ENCODE peak calls at places on chromosomes 6 and 20, in five cellular contexts. D, O, U, T and N are unnamed samples.

GRCh38 chr20:19817017-19817416 is 59.0 kb downstream of the RIN2 start:
- DNase-seq in T (peak; percentile 57), D (no peak), U (no peak), O (no peak), N (no peak)

GRCh38 chr6:11685411-11686093 is 93.1 kb downstream of the ADTRP start:
- DNase-seq in U (no peak), O (peak; percentile 36), D (peak; percentile 18), T (peak; percentile 9), N (no peak)

GRCh38 chr20:32972181-32973076 is 31.8 kb downstream of the SUN5 start:
- DNase-seq in U (no peak), D (no peak), T (no peak), O (no peak), N (peak; percentile 91)

GRCh38 chr6:7137335-7138106 is 29.8 kb downstream of the RREB1 start:
- DNase-seq in T (no peak), U (peak; percentile 54), D (no peak), O (no peak), N (no peak)

GRCh38 chr6:21228411-21228810 is 365.1 kb upstream of the SOX4 start:
- DNase-seq in T (no peak), U (no peak), O (no peak), D (no peak), N (no peak)

GRCh38 chr6:47256981-47257730 is 52.5 kb downstream of the TNFRSF21 start:
- DNase-seq in O (no peak), T (no peak), U (no peak), D (no peak), N (no peak)

GRCh38 chr6:168124921-168125320 is 45.9 kb upstream of the FRMD1 start:
- DNase-seq in T (no peak), U (no peak), O (no peak), D (no peak), N (no peak)

GRCh38 chr20:14055127-14055742 is 59.9 kb downstream of the MACROD2 start:
- DNase-seq in U (peak; percentile 12), D (peak; percentile 20), O (peak; percentile 48), T (peak; percentile 77), N (no peak)

GRCh38 chr6:98945311-98946005 is 2.3 kb downstream of the FBXL4 start:
- DNase-seq in T (no peak), O (no peak), U (no peak), D (no peak), N (no peak)

GRCh38 chr20:8309638-8310037 is 177.6 kb downstream of the PLCB1 start:
- DNase-seq in T (no peak), U (no peak), D (no peak), O (no peak), N (no peak)

GRCh38 chr6:35955521-35955920 is 34.6 kb upstream of the SRPK1 start:
- DNase-seq in D (no peak), T (no peak), U (no peak), O (no peak), N (no peak)

GRCh38 chr6:166998256-166999144 is 697 bp upstream of the CEP43 start:
- DNase-seq in T (no peak), O (no peak), D (no peak), U (peak; percentile 43), N (no peak)
- TF ChIP-seq POLR2A in T (no peak), O (no peak), D (no peak), U (peak; percentile 82), N (peak; percentile 87)

DNA sequence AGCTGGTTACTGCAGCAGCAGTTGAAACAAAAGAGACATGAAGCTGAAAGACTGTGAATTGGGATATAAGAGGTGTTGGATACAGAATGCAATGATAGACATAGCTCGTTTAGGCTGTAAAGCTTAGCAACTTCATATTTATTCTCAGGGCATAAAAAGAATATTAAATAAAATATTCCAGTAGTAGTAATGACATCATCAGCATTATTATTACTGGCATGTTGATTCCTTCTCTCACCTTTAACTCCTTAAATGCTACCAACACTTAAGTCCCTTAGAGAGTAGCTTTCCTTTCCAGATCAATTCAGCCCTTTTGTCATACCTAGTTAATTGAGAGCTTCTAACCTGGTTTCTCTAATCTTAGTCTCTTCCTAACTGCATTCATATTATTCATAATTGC is 81.4 kb upstream of the STXBP5 start:
- DNase-seq in D (no peak), T (no peak), U (no peak), O (no peak), N (no peak)
- TF ChIP-seq REST in D (no peak), T (no peak), U (no peak), O (no peak), N (no peak)

DNA sequence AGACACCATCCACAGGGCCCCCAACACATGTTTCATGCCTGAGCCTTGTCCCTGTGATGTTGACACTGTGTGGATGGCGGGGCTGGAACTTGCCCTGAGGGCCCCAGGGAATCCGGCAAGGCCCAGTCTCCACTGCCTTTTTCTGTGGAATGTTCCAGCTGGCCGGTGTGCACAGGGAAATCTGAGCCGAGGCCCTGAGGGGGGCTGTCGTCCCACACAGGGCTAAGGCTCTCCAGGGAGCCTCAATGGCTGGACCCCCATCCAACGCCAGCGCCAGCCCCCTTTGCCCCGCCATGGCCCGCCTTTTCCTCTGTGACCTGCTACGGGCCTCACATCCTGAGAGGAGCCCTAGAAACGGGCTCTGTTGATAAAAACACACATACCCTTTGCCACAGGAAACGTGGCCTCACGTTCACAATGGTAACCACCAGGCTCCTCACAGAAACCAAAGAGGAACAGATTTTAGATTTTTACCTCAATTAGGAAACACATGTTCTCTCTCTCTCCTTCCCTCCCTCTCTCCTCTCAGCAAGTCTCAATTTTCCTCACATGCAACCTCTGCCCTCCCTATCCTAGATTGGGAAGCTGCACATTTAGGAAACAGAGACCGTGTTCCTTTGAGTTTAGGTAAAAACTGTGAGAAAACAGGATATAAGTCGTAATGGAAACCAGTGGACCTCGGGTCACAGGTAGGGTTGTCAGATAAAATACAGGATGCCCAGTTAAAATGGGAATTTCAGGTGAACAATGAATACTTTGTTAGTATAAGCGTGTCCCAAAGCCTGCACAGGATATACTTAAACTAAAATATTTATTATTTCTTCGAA is 13.7 kb upstream of the ZNF831 start:
- DNase-seq in U (no peak), T (no peak), D (no peak), O (no peak), N (no peak)
- TF ChIP-seq POLR2A in U (no peak), T (no peak), D (no peak), O (no peak), N (no peak)

GRCh38 chr6:79607000-79607399 is 24.1 kb upstream of the SH3BGRL2 start:
- DNase-seq in O (no peak), T (peak; percentile 55), D (no peak), U (no peak), N (no peak)

GRCh38 chr6:79605061-79605460 is 26.1 kb upstream of the SH3BGRL2 start:
- DNase-seq in O (no peak), D (no peak), T (no peak), U (peak; percentile 29), N (no peak)

GRCh38 chr6:79608334-79609224 is 22.6 kb upstream of the SH3BGRL2 start:
- DNase-seq in U (no peak), D (no peak), T (peak; percentile 96), O (no peak), N (no peak)

GRCh38 chr6:79604583-79605037 is 26.5 kb upstream of the SH3BGRL2 start:
- DNase-seq in D (peak; percentile 2), O (no peak), U (peak; percentile 65), T (peak; percentile 95), N (no peak)

GRCh38 chr6:79605968-79606764 is 25.0 kb upstream of the SH3BGRL2 start:
- DNase-seq in T (no peak), O (no peak), U (no peak), D (peak; percentile 3), N (no peak)
- TF ChIP-seq REST in T (no peak), O (no peak), U (no peak), D (no peak), N (no peak)

DNA sequence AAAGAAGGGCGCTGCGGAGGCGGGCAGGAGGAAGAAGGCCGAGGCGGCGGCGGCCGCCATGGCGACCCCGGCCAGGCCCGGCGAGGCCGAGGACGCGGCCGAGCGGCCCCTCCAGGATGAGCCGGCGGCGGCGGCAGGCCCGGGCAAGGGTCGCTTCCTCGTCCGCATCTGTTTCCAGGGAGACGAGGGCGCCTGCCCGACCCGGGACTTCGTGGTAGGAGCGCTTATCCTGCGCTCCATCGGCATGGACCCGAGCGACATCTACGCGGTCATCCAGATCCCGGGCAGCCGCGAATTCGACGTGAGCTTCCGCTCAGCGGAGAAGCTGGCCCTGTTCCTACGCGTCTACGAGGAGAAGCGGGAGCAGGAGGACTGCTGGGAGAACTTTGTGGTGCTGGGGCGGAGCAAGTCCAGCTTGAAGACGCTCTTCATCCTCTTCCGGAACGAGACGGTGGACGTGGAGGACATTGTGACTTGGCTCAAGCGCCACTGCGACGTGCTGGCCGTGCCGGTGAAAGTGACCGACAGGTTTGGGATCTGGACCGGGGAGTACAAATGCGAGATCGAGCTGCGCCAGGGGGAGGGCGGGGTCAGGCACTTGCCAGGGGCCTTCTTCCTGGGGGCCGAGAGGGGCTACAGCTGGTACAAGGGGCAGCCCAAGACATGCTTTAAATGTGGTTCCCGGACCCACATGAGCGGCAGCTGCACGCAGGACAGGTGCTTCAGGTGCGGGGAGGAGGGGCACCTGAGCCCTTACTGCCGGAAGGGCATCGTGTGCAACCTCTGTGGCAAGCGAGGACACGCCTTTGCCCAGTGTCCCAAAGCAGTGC is 770 bp downstream of the ZCCHC3 start:
- DNase-seq in O (no peak), T (peak; percentile 35), U (peak; percentile 62), D (peak; percentile 59), N (no peak)
- TF ChIP-seq POLR2A in O (peak; percentile 48), T (peak; percentile 83), U (peak; percentile 62), D (peak; percentile 54), N (peak; percentile 84)

DNA sequence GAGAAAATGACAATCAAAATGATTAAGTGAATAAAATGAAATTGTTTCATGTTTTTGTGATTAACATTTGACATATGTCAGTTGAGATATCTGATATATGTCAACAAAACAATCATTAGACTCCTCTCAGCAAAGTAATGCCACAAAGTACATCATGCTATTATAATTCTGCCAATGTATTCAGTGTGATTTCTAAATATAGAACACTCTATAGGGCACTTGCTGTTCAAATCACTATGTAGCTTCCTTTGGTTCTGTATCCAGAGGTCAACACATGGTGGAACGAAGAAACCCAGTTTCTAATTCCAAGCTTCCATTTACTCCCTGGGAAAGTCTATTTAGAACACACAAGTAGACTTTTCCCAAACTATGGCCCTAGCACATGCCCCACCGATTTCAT is 227.5 kb upstream of the FAM83B start:
- DNase-seq in D (no peak), O (no peak), T (no peak), U (no peak), N (no peak)
- TF ChIP-seq REST in D (no peak), O (no peak), T (no peak), U (no peak), N (no peak)

GRCh38 chr6:107105511-107106116 is 9.7 kb downstream of the BEND3 start:
- DNase-seq in T (no peak), D (no peak), O (no peak), U (no peak), N (no peak)

GRCh38 chr6:107108201-107108890 is 7.0 kb downstream of the BEND3 start:
- DNase-seq in T (no peak), D (no peak), U (no peak), O (no peak), N (no peak)

GRCh38 chr6:107110200-107110599 is 5.1 kb downstream of the BEND3 start:
- DNase-seq in U (no peak), D (no peak), T (no peak), O (no peak), N (no peak)

GRCh38 chr6:107106165-107106564 is 9.2 kb downstream of the BEND3 start:
- DNase-seq in D (no peak), T (no peak), U (no peak), O (no peak), N (no peak)

DNA sequence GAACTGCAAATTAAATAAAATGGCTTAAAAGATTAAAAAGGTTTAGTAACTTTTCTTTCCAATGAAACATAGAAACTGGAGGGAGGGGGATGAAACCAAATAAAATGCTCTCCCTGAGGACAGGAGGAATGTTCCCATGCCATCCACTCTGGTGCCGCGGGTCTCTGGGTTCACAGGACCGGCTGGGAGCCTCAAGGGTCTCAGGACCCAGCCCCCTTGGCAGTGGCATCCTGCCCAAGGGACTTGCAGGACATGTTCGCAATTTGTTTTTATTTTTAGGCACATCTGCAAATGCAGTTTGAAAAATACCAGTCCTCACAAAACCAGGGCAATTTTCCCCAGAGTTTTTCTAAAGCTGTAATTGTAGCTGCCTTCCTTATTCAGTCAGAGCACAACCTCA is 7.5 kb downstream of the BEND3 start:
- DNase-seq in O (no peak), D (no peak), T (no peak), U (no peak), N (no peak)
- TF ChIP-seq POLR2A in O (no peak), D (no peak), T (no peak), U (no peak), N (no peak)